ENCODE peak calls at places on chromosome 20, in six cellular contexts. One of them, this sample, is unnamed.

GRCh38 chr20:63234693-63235398 is 859 bp upstream of the BIRC7 start:
- DNase-seq in HCT116: no peak
- DNase-seq in HepG2: peak
- DNase-seq in H1: no peak
- DNase-seq in SK-N-SH: no peak
- DNase-seq in GM12878: no peak
- DNase-seq in this sample: peak

GRCh38 chr20:23132293-23132929 is 46.3 kb upstream of the CD93 start:
- DNase-seq in HCT116: no peak
- DNase-seq in HepG2: no peak
- DNase-seq in H1: no peak
- DNase-seq in SK-N-SH: no peak
- DNase-seq in GM12878: no peak
- DNase-seq in this sample: no peak

GRCh38 chr20:31719644-31720485 is 2.8 kb downstream of the BCL2L1 start:
- DNase-seq in HCT116: no peak
- DNase-seq in HepG2: peak
- DNase-seq in H1: no peak
- DNase-seq in SK-N-SH: no peak
- DNase-seq in GM12878: no peak
- DNase-seq in this sample: no peak

GRCh38 chr20:59813948-59814834 is 119.2 kb downstream of the SYCP2 start:
- DNase-seq in HCT116: no peak
- DNase-seq in HepG2: no peak
- DNase-seq in H1: no peak
- DNase-seq in SK-N-SH: no peak
- DNase-seq in GM12878: no peak
- DNase-seq in this sample: no peak

GRCh38 chr20:63036266-63036665 is 29.5 kb upstream of the BHLHE23 start:
- DNase-seq in HCT116: no peak
- DNase-seq in HepG2: no peak
- DNase-seq in H1: no peak
- DNase-seq in SK-N-SH: no peak
- DNase-seq in GM12878: no peak
- DNase-seq in this sample: no peak

GRCh38 chr20:61830956-61831355 is 234.7 kb downstream of the TAF4 start:
- DNase-seq in HCT116: no peak
- DNase-seq in HepG2: no peak
- DNase-seq in H1: no peak
- DNase-seq in SK-N-SH: no peak
- DNase-seq in GM12878: no peak
- DNase-seq in this sample: no peak

GRCh38 chr20:59002388-59002787 is 4.7 kb downstream of the CTSZ start:
- DNase-seq in HCT116: no peak
- DNase-seq in HepG2: no peak
- DNase-seq in H1: no peak
- DNase-seq in SK-N-SH: no peak
- DNase-seq in GM12878: no peak
- DNase-seq in this sample: no peak

GRCh38 chr20:36097751-36098151 is 56.8 kb upstream of the EPB41L1 start:
- DNase-seq in HCT116: no peak
- DNase-seq in HepG2: no peak
- DNase-seq in H1: peak
- DNase-seq in SK-N-SH: no peak
- DNase-seq in GM12878: no peak
- DNase-seq in this sample: peak

GRCh38 chr20:24587384-24588046 is 118.1 kb downstream of the SYNDIG1 start:
- DNase-seq in HCT116: no peak
- DNase-seq in HepG2: no peak
- DNase-seq in H1: no peak
- DNase-seq in SK-N-SH: peak
- DNase-seq in GM12878: no peak
- DNase-seq in this sample: no peak

GRCh38 chr20:52775786-52776185 is 196.4 kb upstream of the TSHZ2 start:
- DNase-seq in HCT116: no peak
- DNase-seq in HepG2: no peak
- DNase-seq in H1: no peak
- DNase-seq in SK-N-SH: no peak
- DNase-seq in GM12878: no peak
- DNase-seq in this sample: no peak

GRCh38 chr20:37517371-37517748 is 3.7 kb upstream of the NNAT start:
- DNase-seq in HCT116: no peak
- DNase-seq in HepG2: no peak
- DNase-seq in H1: no peak
- DNase-seq in SK-N-SH: no peak
- DNase-seq in GM12878: no peak
- DNase-seq in this sample: no peak
- TF ChIP-seq JUND in HCT116: no peak
- TF ChIP-seq JUND in HepG2: no peak
- TF ChIP-seq JUND in H1: no peak
- TF ChIP-seq JUND in SK-N-SH: no peak
- TF ChIP-seq JUND in GM12878: no peak
- TF ChIP-seq JUND in this sample: no peak

DNA sequence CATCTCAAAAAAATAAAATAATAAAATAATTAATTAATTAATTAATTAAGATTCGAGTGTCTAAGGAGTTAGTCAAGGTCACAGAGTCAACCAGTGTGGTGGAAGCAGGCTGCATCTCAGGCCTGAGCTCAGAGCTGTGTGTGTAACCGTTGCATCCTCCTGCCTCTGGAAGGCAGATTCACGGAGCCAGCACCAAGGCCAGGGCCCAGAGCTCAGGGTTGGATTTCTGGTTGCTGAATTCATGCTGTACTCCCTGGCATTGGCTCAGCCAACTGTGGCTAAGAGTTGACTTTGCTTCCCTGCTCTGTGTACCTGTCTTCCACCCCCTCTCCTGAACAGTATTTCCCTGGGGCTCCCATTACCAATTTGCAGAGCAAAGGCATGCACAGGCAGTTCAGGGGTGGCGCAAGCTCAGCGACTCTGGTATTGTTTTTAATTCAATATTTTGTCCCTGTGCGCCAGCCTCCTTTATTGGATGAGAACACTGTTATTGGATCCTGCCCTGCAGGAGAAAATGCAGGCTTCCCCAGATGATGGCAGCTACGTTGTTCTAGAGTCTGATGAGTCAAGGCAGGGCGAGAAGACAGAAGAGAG is 12.3 kb upstream of the CTNNBL1 start:
- DNase-seq in HCT116: no peak
- DNase-seq in HepG2: no peak
- DNase-seq in H1: no peak
- DNase-seq in SK-N-SH: peak
- DNase-seq in GM12878: no peak
- DNase-seq in this sample: peak
- TF ChIP-seq JUND in HCT116: no peak
- TF ChIP-seq JUND in HepG2: no peak
- TF ChIP-seq JUND in H1: no peak
- TF ChIP-seq JUND in SK-N-SH: no peak
- TF ChIP-seq JUND in GM12878: no peak
- TF ChIP-seq JUND in this sample: no peak

GRCh38 chr20:34703573-34704176 is 469 bp upstream of the TP53INP2 start:
- DNase-seq in HCT116: no peak
- DNase-seq in HepG2: peak
- DNase-seq in H1: no peak
- DNase-seq in SK-N-SH: peak
- DNase-seq in GM12878: no peak
- DNase-seq in this sample: no peak
- TF ChIP-seq JUND in HCT116: no peak
- TF ChIP-seq JUND in HepG2: no peak
- TF ChIP-seq JUND in H1: no peak
- TF ChIP-seq JUND in SK-N-SH: no peak
- TF ChIP-seq JUND in GM12878: no peak
- TF ChIP-seq JUND in this sample: no peak

GRCh38 chr20:56422824-56423189 is 10.7 kb downstream of the CASS4 start:
- DNase-seq in HCT116: no peak
- DNase-seq in HepG2: no peak
- DNase-seq in H1: no peak
- DNase-seq in SK-N-SH: no peak
- DNase-seq in GM12878: no peak
- DNase-seq in this sample: no peak
- TF ChIP-seq JUND in HCT116: no peak
- TF ChIP-seq JUND in HepG2: no peak
- TF ChIP-seq JUND in H1: no peak
- TF ChIP-seq JUND in SK-N-SH: no peak
- TF ChIP-seq JUND in GM12878: no peak
- TF ChIP-seq JUND in this sample: no peak

DNA sequence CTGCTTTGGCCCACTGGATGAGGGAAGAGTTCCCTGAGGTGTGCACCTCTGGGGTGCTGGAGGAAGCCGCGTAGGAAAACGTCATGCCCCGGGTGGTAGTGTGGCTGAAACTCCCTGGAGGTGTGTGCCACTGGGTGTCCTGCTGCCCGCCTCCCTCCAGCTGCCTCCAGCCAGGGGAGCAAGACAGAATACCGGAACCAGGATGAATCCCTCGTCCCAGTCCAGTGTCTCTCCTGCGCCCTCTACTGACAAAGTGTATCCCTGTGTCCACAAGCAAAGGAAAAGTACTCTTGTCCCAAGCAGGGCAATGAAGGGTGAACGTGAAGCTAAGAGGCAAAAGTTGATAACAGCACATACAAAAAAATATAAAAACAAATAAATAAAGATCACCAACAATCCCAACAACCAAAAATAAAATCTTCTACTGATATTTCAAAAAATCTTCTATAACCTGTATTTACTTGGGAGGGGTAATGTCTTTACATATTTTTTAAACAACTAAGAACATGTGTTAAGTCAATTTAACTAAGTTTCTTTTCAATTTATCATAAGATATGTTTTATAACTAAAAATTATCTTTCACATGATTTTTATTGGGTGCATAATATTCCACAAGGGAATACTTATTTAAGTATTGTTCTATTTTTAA is 437.6 kb downstream of the MAFB start:
- DNase-seq in HCT116: peak
- DNase-seq in HepG2: peak
- DNase-seq in H1: no peak
- DNase-seq in SK-N-SH: peak
- DNase-seq in GM12878: no peak
- DNase-seq in this sample: peak
- TF ChIP-seq JUND in HCT116: no peak
- TF ChIP-seq JUND in HepG2: no peak
- TF ChIP-seq JUND in H1: no peak
- TF ChIP-seq JUND in SK-N-SH: no peak
- TF ChIP-seq JUND in GM12878: no peak
- TF ChIP-seq JUND in this sample: no peak

This sample was measured in T47D.